ENCODE peak calls at places on chromosomes 2 and 18, in six cellular contexts. Q is skeletal muscle cell, I is breast epithelium, S is NB4, N is fibroblast of mammary gland, W is right lobe of liver. P is an unnamed sample.

GRCh38 chr2:234033174-234033573 is 17.3 kb upstream of the SPP2 start:
- DNase-seq in Q (no peak), I (no peak), S (no peak), N (peak), W (no peak), P (no peak)

GRCh38 chr18:1253825-1254224 is 349.2 kb downstream of the ADCYAP1 start:
- DNase-seq in Q (no peak), I (no peak), S (no peak), N (no peak), W (no peak), P (no peak)

GRCh38 chr2:158989165-158989564 is 20.7 kb downstream of the TANC1 start:
- DNase-seq in Q (no peak), I (no peak), S (no peak), N (no peak), W (no peak), P (no peak)

GRCh38 chr2:122635649-122636496 is 880.4 kb downstream of the TSN start:
- DNase-seq in Q (no peak), I (no peak), S (no peak), N (peak), W (no peak), P (no peak)

GRCh38 chr2:80548469-80548868 is 243.9 kb upstream of the LRRTM1 start:
- DNase-seq in Q (no peak), I (no peak), S (no peak), N (no peak), W (no peak), P (no peak)

GRCh38 chr2:10042301-10043161 is 819 bp upstream of the KLF11 start:
- DNase-seq in Q (peak), I (no peak), S (no peak), N (peak), W (peak), P (peak)

GRCh38 chr2:217086038-217086522 is 226.2 kb upstream of the TNP1 start:
- DNase-seq in Q (peak), I (no peak), S (peak), N (peak), W (no peak), P (peak)

GRCh38 chr2:19988600-19988999 is 1.3 kb downstream of the WDR35 start:
- DNase-seq in Q (no peak), I (no peak), S (no peak), N (peak), W (no peak), P (no peak)

GRCh38 chr2:118013221-118013723 is 598 bp downstream of the CCDC93 start:
- DNase-seq in Q (no peak), I (peak), S (peak), N (no peak), W (peak), P (peak)

GRCh38 chr2:44753552-44754285 is 187.8 kb upstream of the SIX3 start:
- DNase-seq in Q (peak), I (no peak), S (peak), N (peak), W (no peak), P (no peak)

GRCh38 chr2:146123714-146124113 is 1603.8 kb upstream of the ZEB2 start:
- DNase-seq in Q (peak), I (no peak), S (no peak), N (peak), W (no peak), P (no peak)

GRCh38 chr2:149606251-149606811 is 18.8 kb upstream of the MMADHC start:
- DNase-seq in Q (no peak), I (no peak), S (no peak), N (no peak), W (no peak), P (no peak)

GRCh38 chr18:50836521-50836957 is 16.7 kb upstream of the MRO start:
- DNase-seq in Q (no peak), I (no peak), S (peak), N (peak), W (no peak), P (peak)

GRCh38 chr2:207601774-207602173 is 23.4 kb downstream of the METTL21A start:
- DNase-seq in Q (no peak), I (no peak), S (no peak), N (peak), W (no peak), P (no peak)

GRCh38 chr2:236646441-236646840 is 76.8 kb downstream of the ACKR3 start:
- DNase-seq in Q (no peak), I (no peak), S (no peak), N (no peak), W (peak), P (no peak)

GRCh38 chr18:37712776-37713175 is 147.2 kb upstream of the CELF4 start:
- DNase-seq in Q (no peak), I (no peak), S (peak), N (peak), W (no peak), P (no peak)

GRCh38 chr2:61141151-61141550 is 20.8 kb upstream of the C2orf74 start:
- DNase-seq in Q (no peak), I (no peak), S (no peak), N (no peak), W (no peak), P (no peak)

GRCh38 chr18:78503129-78503528 is 476.5 kb upstream of the SALL3 start:
- DNase-seq in Q (no peak), I (no peak), S (no peak), N (no peak), W (no peak), P (peak)

GRCh38 chr2:61677306-61677705 is 139.2 kb upstream of the XPO1 start:
- DNase-seq in Q (no peak), I (no peak), S (no peak), N (no peak), W (no peak), P (no peak)

GRCh38 chr2:71889991-71890684 is 257.5 kb downstream of the CYP26B1 start:
- DNase-seq in Q (peak), I (no peak), S (peak), N (peak), W (no peak), P (no peak)

GRCh38 chr2:205376071-205376470 is 306.2 kb upstream of the NRP2 start:
- DNase-seq in Q (no peak), I (no peak), S (no peak), N (peak), W (no peak), P (no peak)

GRCh38 chr2:101823347-101823791 is 125.9 kb downstream of the MAP4K4 start:
- DNase-seq in Q (no peak), I (no peak), S (peak), N (peak), W (peak), P (peak)

GRCh38 chr2:171102802-171103201 is 57.9 kb downstream of the TLK1 start:
- DNase-seq in Q (no peak), I (no peak), S (no peak), N (no peak), W (no peak), P (no peak)

GRCh38 chr2:34747643-34748042 is 1148.5 kb upstream of the FAM98A start:
- DNase-seq in Q (no peak), I (no peak), S (no peak), N (no peak), W (no peak), P (no peak)

GRCh38 chr2:120346034-120346666 is at the start of gene INHBB:
- DNase-seq in Q (no peak), I (no peak), S (peak), N (no peak), W (no peak), P (peak)

GRCh38 chr2:120344991-120345975 is 653 bp upstream of the INHBB start:
- DNase-seq in Q (no peak), I (no peak), S (peak), N (no peak), W (no peak), P (no peak)

GRCh38 chr2:120343100-120343432 is 2.9 kb upstream of the INHBB start:
- DNase-seq in Q (no peak), I (no peak), S (no peak), N (no peak), W (no peak), P (no peak)

GRCh38 chr2:120343433-120344105 is 2.4 kb upstream of the INHBB start:
- DNase-seq in Q (peak), I (peak), S (peak), N (peak), W (peak), P (peak)

DNA sequence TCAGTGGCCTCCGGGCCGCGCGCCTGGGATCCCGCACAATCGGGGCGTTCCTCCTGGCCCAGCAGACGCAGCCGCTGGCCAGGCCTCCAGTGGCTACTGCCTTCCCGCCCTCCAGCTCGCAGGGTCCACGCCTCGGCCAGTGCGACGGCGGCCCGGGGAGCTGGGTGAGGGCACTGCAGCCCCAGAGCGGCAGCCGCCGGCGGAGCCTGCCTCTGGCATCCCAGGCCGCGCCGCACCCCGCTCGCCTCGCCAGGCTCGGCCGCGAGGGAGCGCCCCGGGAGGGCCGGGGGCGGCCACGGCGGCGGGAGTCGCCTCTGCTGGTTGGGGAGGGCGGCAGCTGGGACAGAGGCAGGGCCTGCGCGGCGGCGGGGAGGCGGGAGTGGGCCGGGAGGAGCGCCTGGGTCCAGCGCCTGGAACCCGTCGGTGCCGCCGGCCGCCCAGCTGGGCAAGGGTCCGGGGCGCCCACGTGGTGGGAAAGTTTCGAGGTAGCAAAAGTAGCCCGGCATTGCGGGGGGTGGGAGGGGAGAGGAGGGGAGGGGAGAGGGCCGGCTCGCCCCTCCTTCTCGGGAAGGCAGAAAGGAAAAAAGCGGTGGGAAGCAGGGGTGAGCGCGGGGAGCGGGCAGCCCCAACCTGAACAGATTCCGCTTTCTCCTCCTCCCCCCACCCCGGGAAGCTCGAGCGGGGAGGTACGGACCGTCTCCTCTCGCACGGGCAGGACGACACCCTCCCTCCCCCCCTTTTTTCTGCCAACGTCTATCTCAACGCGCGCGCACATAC is 1.5 kb upstream of the INHBB start:
- DNase-seq in Q (no peak), I (peak), S (peak), N (no peak), W (peak), P (peak)
- H3K4me3 ChIP-seq in Q (peak), I (peak), S (no peak), N (no peak), W (peak), P (peak)

DNA sequence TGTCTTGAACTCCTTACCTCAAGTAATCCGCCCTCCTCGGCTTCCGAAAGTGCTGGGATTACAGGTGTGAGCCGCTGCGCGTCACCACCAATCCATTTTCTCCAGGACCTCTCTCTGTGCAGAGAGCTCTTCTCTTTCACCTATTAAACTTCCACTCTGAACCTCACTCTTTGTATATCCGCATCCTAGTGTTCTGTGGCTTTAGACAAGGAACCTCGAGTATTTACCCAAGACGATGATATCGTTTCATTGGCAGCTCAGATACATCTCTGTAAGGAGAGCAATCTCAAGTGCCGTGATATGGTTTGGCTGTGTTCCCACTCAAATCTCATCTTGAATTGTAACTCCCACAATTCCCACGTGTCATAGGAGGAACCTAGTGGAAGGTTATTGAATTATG is 15.1 kb upstream of the WDR33 start:
- DNase-seq in Q (no peak), I (no peak), S (no peak), N (no peak), W (no peak), P (no peak)
- H3K4me3 ChIP-seq in Q (no peak), I (no peak), S (no peak), N (no peak), W (no peak), P (no peak)

DNA sequence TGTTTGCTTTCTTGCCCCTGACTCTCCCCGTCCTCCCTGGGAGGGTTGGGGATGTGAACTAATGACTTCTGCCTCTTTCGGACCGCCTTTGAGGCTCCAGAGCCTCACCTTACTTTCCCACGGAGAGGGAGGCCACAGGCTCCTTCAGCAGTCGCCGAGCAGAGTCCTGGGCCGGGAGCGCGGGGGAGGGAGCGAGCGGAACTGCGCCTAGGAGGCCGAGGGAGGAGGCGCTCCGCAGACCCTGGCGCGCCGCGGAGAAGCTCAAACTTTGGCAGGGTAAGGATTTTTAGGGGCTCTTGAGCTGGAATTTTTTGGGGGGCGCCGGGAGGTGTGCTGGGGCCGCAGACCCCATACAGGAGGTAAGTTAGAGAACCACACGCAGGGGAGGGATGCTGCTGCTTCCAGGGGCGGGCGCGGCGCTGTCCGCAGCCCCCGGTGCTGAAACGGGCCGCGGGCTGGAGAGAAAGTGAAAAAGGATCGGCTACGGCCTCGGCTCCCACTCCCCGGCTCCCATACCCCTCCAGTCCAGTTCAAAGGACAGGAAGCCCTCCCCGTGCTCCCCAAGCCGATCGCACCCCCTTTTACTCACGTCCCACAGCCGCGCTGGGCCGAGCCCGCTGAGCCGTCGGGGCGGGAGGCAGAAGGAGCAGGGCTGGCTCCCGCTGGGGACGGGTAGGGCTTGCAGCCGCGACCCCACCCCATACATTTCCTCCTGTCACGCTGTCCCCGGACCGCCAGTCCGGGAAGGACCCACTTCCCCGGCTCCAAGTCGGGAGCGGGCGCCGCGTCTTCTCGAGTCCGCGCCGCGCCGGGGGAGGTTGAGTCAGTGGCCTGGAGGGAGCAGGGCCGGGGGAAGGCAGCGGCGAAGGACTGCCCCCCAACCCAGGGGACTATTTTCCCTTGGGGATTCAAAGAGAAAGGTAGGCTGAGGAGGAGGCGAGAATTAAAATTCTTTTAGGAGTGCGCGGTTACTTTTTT is at the start of gene CNGA3:
- DNase-seq in Q (no peak), I (no peak), S (peak), N (peak), W (no peak), P (peak)
- H3K4me3 ChIP-seq in Q (peak), I (no peak), S (no peak), N (peak), W (no peak), P (peak)

GRCh38 chr2:96508521-96509113 is 3.5 kb upstream of the NEURL3 start:
- DNase-seq in Q (no peak), I (peak), S (no peak), N (no peak), W (no peak), P (peak)
- H3K4me3 ChIP-seq in Q (no peak), I (no peak), S (no peak), N (no peak), W (no peak), P (no peak)

GRCh38 chr18:12279781-12280531 is 25.8 kb downstream of the CIDEA start:
- DNase-seq in Q (no peak), I (no peak), S (no peak), N (no peak), W (no peak), P (no peak)
- H3K4me3 ChIP-seq in Q (peak), I (peak), S (no peak), N (peak), W (no peak), P (no peak)

DNA sequence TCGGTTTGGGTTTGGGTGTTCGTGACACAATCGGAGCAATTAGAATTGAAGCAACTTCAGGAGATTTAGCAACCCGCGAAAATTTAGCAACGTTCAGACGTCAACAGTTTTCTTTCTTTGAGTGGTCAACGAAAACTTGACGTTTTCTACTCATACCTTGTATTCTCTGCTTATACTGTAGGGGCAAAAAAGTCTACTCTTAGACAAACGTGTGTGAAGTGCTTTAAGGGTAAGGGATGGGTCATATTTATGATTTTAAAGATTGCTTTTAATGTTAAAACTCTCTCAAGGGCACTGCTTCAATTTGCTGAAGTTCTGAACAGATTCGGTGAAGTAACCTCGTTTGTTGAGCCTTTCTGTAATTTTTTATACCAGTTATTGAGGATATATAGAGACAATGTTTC is 9.5 kb downstream of the OTX1 start:
- DNase-seq in Q (no peak), I (no peak), S (peak), N (peak), W (no peak), P (no peak)
- H3K4me3 ChIP-seq in Q (no peak), I (no peak), S (peak), N (no peak), W (no peak), P (no peak)

GRCh38 chr2:230949966-230950832 is 25.2 kb upstream of the GPR55 start:
- DNase-seq in Q (no peak), I (no peak), S (no peak), N (no peak), W (no peak), P (no peak)
- H3K4me3 ChIP-seq in Q (no peak), I (no peak), S (no peak), N (no peak), W (no peak), P (no peak)

GRCh38 chr2:15047184-15047583 is 414.7 kb downstream of the LRATD1 start:
- DNase-seq in Q (no peak), I (no peak), S (no peak), N (no peak), W (no peak), P (no peak)

GRCh38 chr2:15041429-15041837 is 408.9 kb downstream of the LRATD1 start:
- DNase-seq in Q (peak), I (no peak), S (no peak), N (no peak), W (peak), P (no peak)

GRCh38 chr2:15040429-15041084 is 408.0 kb downstream of the LRATD1 start:
- DNase-seq in Q (no peak), I (no peak), S (no peak), N (no peak), W (peak), P (no peak)

GRCh38 chr2:15042824-15043223 is 410.3 kb downstream of the LRATD1 start:
- DNase-seq in Q (peak), I (no peak), S (peak), N (peak), W (no peak), P (no peak)

DNA sequence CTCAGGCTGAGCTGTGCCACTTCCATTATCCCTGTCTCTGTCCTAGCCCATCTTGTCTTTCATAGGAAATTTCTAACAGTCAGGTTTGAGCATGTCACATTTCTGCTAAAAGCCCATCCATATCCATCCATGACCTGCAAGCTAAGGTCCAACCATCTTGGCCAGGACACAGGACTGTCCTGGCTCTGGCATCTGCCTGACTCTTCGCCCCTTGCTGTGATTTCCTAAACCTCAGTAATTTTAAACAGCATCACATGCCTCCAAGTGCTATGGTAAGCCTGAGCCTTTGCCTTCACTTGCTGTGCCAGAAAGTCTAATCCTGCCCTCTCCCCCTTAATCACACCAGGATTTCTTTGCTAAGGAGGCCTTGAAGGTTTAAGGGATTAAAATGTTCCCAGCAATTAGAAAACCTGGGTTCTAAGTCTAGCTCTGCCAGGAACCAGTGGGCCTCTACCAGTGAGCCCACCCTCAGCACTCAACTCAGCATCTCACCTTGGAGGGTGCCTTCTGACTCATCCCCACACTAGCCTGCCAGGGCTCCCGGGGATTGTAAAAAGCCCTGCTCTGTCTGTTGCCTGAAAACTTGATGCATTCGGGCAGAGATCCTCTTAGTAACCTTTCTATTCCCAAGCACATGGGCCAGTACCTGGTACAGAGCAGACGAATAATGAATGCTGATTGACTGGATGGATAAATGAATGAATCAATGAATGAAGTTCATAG is 411.0 kb downstream of the LRATD1 start:
- DNase-seq in Q (no peak), I (no peak), S (no peak), N (no peak), W (no peak), P (no peak)
- H3K4me3 ChIP-seq in Q (no peak), I (no peak), S (no peak), N (no peak), W (no peak), P (no peak)